ENCODE peak calls at places on chromosomes 3 and 15, in five cellular contexts. H is ovary, A is Peyer's patch, E is astrocyte of the cerebellum, Q is mesendoderm. M is an unnamed sample.

GRCh38 chr3:105166893-105167292 is 199.8 kb upstream of the ALCAM start:
- DNase-seq in A (no peak), Q (no peak), H (no peak), E (peak), M (no peak)

GRCh38 chr15:40984963-40985362 is 31.7 kb downstream of the CHAC1 start:
- DNase-seq in A (no peak), E (peak), Q (no peak), H (no peak), M (no peak)

GRCh38 chr3:125117631-125118191 is 61.9 kb upstream of the HEG1 start:
- DNase-seq in A (no peak), E (no peak), H (no peak), Q (no peak), M (no peak)

GRCh38 chr3:109944836-109945235 is 607.5 kb upstream of the DPPA4 start:
- DNase-seq in E (no peak), H (no peak), A (no peak), Q (no peak), M (no peak)

GRCh38 chr3:124577494-124578167 is 152.6 kb upstream of the UMPS start:
- DNase-seq in E (no peak), Q (no peak), A (no peak), H (no peak), M (no peak)

GRCh38 chr3:66671348-66671747 is 170.5 kb upstream of the LRIG1 start:
- DNase-seq in A (no peak), H (no peak), Q (no peak), E (no peak), M (no peak)

GRCh38 chr3:50242778-50243551 is 7.0 kb downstream of the GNAI2 start:
- DNase-seq in E (no peak), H (no peak), Q (no peak), A (peak), M (no peak)

GRCh38 chr3:17179381-17180205 is 294.8 kb downstream of the PLCL2 start:
- DNase-seq in H (no peak), E (no peak), Q (no peak), A (no peak), M (no peak)

GRCh38 chr3:85141-85540 is 111.4 kb upstream of the CHL1 start:
- DNase-seq in Q (no peak), H (no peak), A (no peak), E (no peak), M (no peak)

GRCh38 chr3:160564205-160564922 is 1.0 kb downstream of the KPNA4 start:
- DNase-seq in A (peak), H (no peak), E (no peak), Q (peak), M (no peak)

GRCh38 chr3:71584216-71585061 is 911 bp upstream of the FOXP1 start:
- DNase-seq in H (peak), Q (peak), A (peak), E (no peak), M (no peak)

GRCh38 chr15:78072080-78072892 is 5.2 kb downstream of the TBC1D2B start:
- DNase-seq in Q (no peak), H (peak), E (no peak), A (peak), M (peak)

GRCh38 chr15:67188551-67189218 is 65.8 kb downstream of the AAGAB start:
- DNase-seq in E (peak), Q (no peak), A (no peak), H (peak), M (peak)

GRCh38 chr3:12393894-12394293 is 90.4 kb upstream of the TSEN2 start:
- DNase-seq in E (peak), H (no peak), A (no peak), Q (no peak), M (peak)

GRCh38 chr3:15064299-15064834 is 748 bp downstream of the MRPS25 start:
- DNase-seq in H (no peak), Q (peak), A (peak), E (no peak), M (no peak)

GRCh38 chr3:139944256-139944910 is 9.4 kb downstream of the CLSTN2 start:
- DNase-seq in A (no peak), E (no peak), Q (no peak), H (no peak), M (no peak)

GRCh38 chr3:100972293-100972692 is 20.9 kb downstream of the ABI3BP start:
- DNase-seq in Q (no peak), H (no peak), E (no peak), A (no peak), M (no peak)

GRCh38 chr15:36362508-36362907 is 216.9 kb upstream of the CDIN1 start:
- DNase-seq in H (no peak), Q (peak), E (no peak), A (no peak), M (no peak)

GRCh38 chr3:125202197-125202596 is 10.4 kb downstream of the SLC12A8 start:
- DNase-seq in Q (peak), E (no peak), A (no peak), H (no peak), M (no peak)

GRCh38 chr3:152298393-152299242 is 29.9 kb downstream of the MBNL1 start:
- DNase-seq in H (peak), A (peak), E (peak), Q (peak), M (peak)

GRCh38 chr3:61181874-61182273 is 69.4 kb downstream of the FHIT start:
- DNase-seq in A (peak), Q (peak), H (no peak), E (peak), M (no peak)

GRCh38 chr3:58955308-58955707 is 94.5 kb downstream of the CFAP20DC start:
- DNase-seq in A (no peak), E (no peak), Q (peak), H (no peak), M (no peak)

GRCh38 chr15:47431501-47431900 is 285.8 kb upstream of the SEMA6D start:
- DNase-seq in H (no peak), Q (no peak), E (peak), A (no peak), M (no peak)

GRCh38 chr3:184602406-184603155 is 41.0 kb downstream of the EPHB3 start:
- DNase-seq in Q (peak), E (no peak), H (peak), A (no peak), M (no peak)

GRCh38 chr3:193944161-193944884 is 191.6 kb upstream of the HES1 start:
- DNase-seq in A (no peak), H (no peak), E (no peak), Q (peak), M (no peak)

GRCh38 chr15:64895285-64896065 is 16.2 kb upstream of the ANKDD1A start:
- DNase-seq in Q (no peak), H (no peak), A (peak), E (no peak), M (no peak)

DNA sequence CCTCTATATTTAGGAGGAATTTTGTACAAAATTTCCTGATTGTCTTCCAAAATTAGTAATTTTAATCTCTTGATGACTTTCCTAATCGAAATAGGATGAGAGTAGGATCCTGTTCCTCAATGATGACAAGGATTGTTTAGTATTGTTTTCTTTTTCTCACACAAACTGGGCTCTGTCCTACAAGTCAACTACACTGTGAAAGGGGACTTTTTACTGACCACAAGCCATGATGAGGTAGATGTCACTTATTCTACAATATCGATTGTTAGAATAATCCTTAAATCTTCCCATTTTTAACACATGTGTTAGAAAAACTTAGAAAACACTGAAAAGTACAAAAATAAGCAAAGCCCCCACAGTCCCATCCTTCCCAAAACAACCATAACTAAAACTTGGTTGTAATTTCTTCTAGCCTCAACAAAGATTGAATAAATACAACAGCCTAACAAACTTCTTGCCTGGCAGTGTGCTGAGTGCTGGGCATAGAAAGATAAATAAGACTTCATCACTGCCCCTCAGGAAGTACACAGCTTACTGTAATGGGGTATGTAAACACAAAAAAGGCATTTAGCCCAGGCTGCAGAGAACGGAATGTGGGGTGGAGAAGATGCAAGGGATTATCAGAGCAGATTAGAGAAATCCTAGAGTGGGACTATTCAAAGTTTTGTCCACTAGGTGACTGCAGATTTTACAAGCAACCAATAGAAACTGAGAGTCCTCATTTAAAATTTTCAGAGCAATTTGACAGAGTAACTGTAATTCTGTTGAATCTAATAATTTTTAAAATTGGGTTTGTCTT is 35.6 kb upstream of the TSC22D2 start:
- DNase-seq in A (no peak), H (no peak), Q (peak), E (no peak), M (no peak)
- H3K4me3 ChIP-seq in A (no peak), H (no peak), Q (no peak), E (no peak), M (no peak)

DNA sequence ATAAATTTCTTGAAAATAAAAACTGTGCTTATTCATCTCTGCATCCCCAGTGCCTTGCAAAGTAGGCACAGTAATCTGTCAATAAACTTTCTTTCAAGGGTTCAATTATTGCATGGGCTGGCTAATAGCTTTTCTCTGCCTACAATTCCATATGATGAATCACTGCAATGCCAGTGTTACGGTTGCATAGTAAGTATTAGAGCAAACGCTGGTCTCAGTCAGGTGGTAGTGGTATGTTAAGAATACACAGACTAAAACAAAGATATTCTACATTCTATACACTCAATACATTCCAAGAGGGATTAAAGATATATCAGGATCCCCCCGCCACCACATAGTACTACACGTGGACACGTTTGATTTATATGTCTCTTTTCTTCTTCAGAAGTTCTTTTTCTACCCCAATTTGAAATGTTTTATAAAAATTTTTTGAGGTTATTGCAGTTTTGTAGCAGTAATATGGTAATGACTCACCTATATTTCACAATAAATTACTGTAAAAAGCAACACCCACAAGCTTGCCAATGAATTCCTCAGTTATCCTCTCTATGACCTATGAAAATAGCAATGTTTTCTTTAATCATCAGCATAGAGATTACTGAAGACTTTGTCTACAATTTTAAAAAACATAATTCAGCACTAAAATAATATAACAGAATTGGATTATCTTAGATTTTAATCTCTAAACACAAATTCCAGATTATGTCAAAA is 68.2 kb downstream of the CD200R1L start:
- DNase-seq in H (no peak), E (peak), A (no peak), Q (no peak), M (no peak)
- H3K4me3 ChIP-seq in H (no peak), E (no peak), A (no peak), Q (no peak), M (no peak)

GRCh38 chr3:48696156-48696555 is 10.4 kb upstream of the NCKIPSD start:
- DNase-seq in H (no peak), Q (no peak), E (no peak), A (no peak), M (no peak)

GRCh38 chr3:48692551-48692950 is 6.8 kb upstream of the NCKIPSD start:
- DNase-seq in A (no peak), H (no peak), Q (no peak), E (no peak), M (no peak)

GRCh38 chr3:48695113-48695753 is 9.5 kb upstream of the NCKIPSD start:
- DNase-seq in H (peak), E (no peak), Q (peak), A (peak), M (no peak)

GRCh38 chr3:48694610-48695051 is 8.9 kb upstream of the NCKIPSD start:
- DNase-seq in H (peak), A (peak), Q (peak), E (peak), M (peak)

GRCh38 chr3:48693826-48694225 is 8.1 kb upstream of the NCKIPSD start:
- DNase-seq in Q (no peak), H (no peak), A (no peak), E (no peak), M (no peak)
- H3K4me3 ChIP-seq in Q (no peak), H (peak), A (no peak), E (peak), M (no peak)

GRCh38 chr3:48715179-48715800 is 1.7 kb downstream of the IP6K2 start:
- DNase-seq in A (no peak), E (no peak), Q (peak), H (no peak), M (no peak)
- H3K4me3 ChIP-seq in A (no peak), E (peak), Q (no peak), H (peak), M (peak)